ENCODE peak calls at places on chromosome 2, in seven cellular contexts. One of them, this sample, is unnamed.

GRCh38 chr2:219949053-219949452 is 321.6 kb downstream of the SLC4A3 start:
- DNase-seq in AG08395: no peak
- DNase-seq in fibroblast of mammary gland: no peak
- DNase-seq in GM18507: no peak
- DNase-seq in activated CD8-positive, alpha-beta T cell treated with anti-CD3 and anti-CD28 coated beads, Interleukin-2, amount 10 ng/mL, durations not matched to agents 7 days and 5 days: no peak
- DNase-seq in stimulated activated naive CD4-positive, alpha-beta T cell: no peak
- DNase-seq in aorta: no peak
- DNase-seq in this sample: no peak

GRCh38 chr2:85754313-85755095 is 713 bp downstream of the ATOH8 start:
- DNase-seq in AG08395: peak
- DNase-seq in fibroblast of mammary gland: no peak
- DNase-seq in GM18507: no peak
- DNase-seq in activated CD8-positive, alpha-beta T cell treated with anti-CD3 and anti-CD28 coated beads, Interleukin-2, amount 10 ng/mL, durations not matched to agents 7 days and 5 days: peak
- DNase-seq in stimulated activated naive CD4-positive, alpha-beta T cell: peak
- DNase-seq in aorta: peak
- DNase-seq in this sample: peak

GRCh38 chr2:10514743-10515142 is 66.6 kb upstream of the ODC1 start:
- DNase-seq in AG08395: no peak
- DNase-seq in fibroblast of mammary gland: peak
- DNase-seq in GM18507: no peak
- DNase-seq in activated CD8-positive, alpha-beta T cell treated with anti-CD3 and anti-CD28 coated beads, Interleukin-2, amount 10 ng/mL, durations not matched to agents 7 days and 5 days: no peak
- DNase-seq in stimulated activated naive CD4-positive, alpha-beta T cell: no peak
- DNase-seq in aorta: no peak
- DNase-seq in this sample: no peak

GRCh38 chr2:219149667-219150066 is 10.9 kb downstream of the NHEJ1 start:
- DNase-seq in AG08395: no peak
- DNase-seq in fibroblast of mammary gland: no peak
- DNase-seq in GM18507: no peak
- DNase-seq in activated CD8-positive, alpha-beta T cell treated with anti-CD3 and anti-CD28 coated beads, Interleukin-2, amount 10 ng/mL, durations not matched to agents 7 days and 5 days: no peak
- DNase-seq in stimulated activated naive CD4-positive, alpha-beta T cell: no peak
- DNase-seq in aorta: no peak
- DNase-seq in this sample: no peak

GRCh38 chr2:222613715-222614331 is 42.1 kb downstream of the FARSB start:
- DNase-seq in AG08395: peak
- DNase-seq in fibroblast of mammary gland: peak
- DNase-seq in GM18507: peak
- DNase-seq in activated CD8-positive, alpha-beta T cell treated with anti-CD3 and anti-CD28 coated beads, Interleukin-2, amount 10 ng/mL, durations not matched to agents 7 days and 5 days: peak
- DNase-seq in stimulated activated naive CD4-positive, alpha-beta T cell: no peak
- DNase-seq in aorta: no peak
- DNase-seq in this sample: no peak

GRCh38 chr2:19256239-19256638 is 102.2 kb downstream of the OSR1 start:
- DNase-seq in AG08395: peak
- DNase-seq in fibroblast of mammary gland: peak
- DNase-seq in GM18507: no peak
- DNase-seq in activated CD8-positive, alpha-beta T cell treated with anti-CD3 and anti-CD28 coated beads, Interleukin-2, amount 10 ng/mL, durations not matched to agents 7 days and 5 days: no peak
- DNase-seq in stimulated activated naive CD4-positive, alpha-beta T cell: no peak
- DNase-seq in aorta: no peak
- DNase-seq in this sample: no peak

GRCh38 chr2:57180042-57180567 is 866.5 kb upstream of the VRK2 start:
- DNase-seq in AG08395: peak
- DNase-seq in fibroblast of mammary gland: peak
- DNase-seq in GM18507: no peak
- DNase-seq in activated CD8-positive, alpha-beta T cell treated with anti-CD3 and anti-CD28 coated beads, Interleukin-2, amount 10 ng/mL, durations not matched to agents 7 days and 5 days: no peak
- DNase-seq in stimulated activated naive CD4-positive, alpha-beta T cell: no peak
- DNase-seq in aorta: no peak
- DNase-seq in this sample: no peak

GRCh38 chr2:70069049-70069448 is 18.2 kb upstream of the PCBP1 start:
- DNase-seq in AG08395: peak
- DNase-seq in fibroblast of mammary gland: peak
- DNase-seq in GM18507: no peak
- DNase-seq in activated CD8-positive, alpha-beta T cell treated with anti-CD3 and anti-CD28 coated beads, Interleukin-2, amount 10 ng/mL, durations not matched to agents 7 days and 5 days: peak
- DNase-seq in stimulated activated naive CD4-positive, alpha-beta T cell: peak
- DNase-seq in aorta: no peak
- DNase-seq in this sample: no peak

GRCh38 chr2:114079366-114080004 is 189.6 kb downstream of the ACTR3 start:
- DNase-seq in AG08395: no peak
- DNase-seq in fibroblast of mammary gland: no peak
- DNase-seq in GM18507: no peak
- DNase-seq in activated CD8-positive, alpha-beta T cell treated with anti-CD3 and anti-CD28 coated beads, Interleukin-2, amount 10 ng/mL, durations not matched to agents 7 days and 5 days: no peak
- DNase-seq in stimulated activated naive CD4-positive, alpha-beta T cell: no peak
- DNase-seq in aorta: no peak
- DNase-seq in this sample: no peak

GRCh38 chr2:39385172-39385571 is 51.9 kb downstream of the MAP4K3 start:
- DNase-seq in AG08395: no peak
- DNase-seq in fibroblast of mammary gland: no peak
- DNase-seq in GM18507: no peak
- DNase-seq in activated CD8-positive, alpha-beta T cell treated with anti-CD3 and anti-CD28 coated beads, Interleukin-2, amount 10 ng/mL, durations not matched to agents 7 days and 5 days: no peak
- DNase-seq in stimulated activated naive CD4-positive, alpha-beta T cell: no peak
- DNase-seq in aorta: no peak
- DNase-seq in this sample: no peak

GRCh38 chr2:78606895-78607294 is 418.6 kb upstream of the REG3G start:
- DNase-seq in AG08395: no peak
- DNase-seq in fibroblast of mammary gland: no peak
- DNase-seq in GM18507: no peak
- DNase-seq in activated CD8-positive, alpha-beta T cell treated with anti-CD3 and anti-CD28 coated beads, Interleukin-2, amount 10 ng/mL, durations not matched to agents 7 days and 5 days: no peak
- DNase-seq in stimulated activated naive CD4-positive, alpha-beta T cell: no peak
- DNase-seq in aorta: no peak
- DNase-seq in this sample: no peak

GRCh38 chr2:127293758-127294562 is at the start of gene ERCC3:
- DNase-seq in AG08395: peak
- DNase-seq in fibroblast of mammary gland: peak
- DNase-seq in GM18507: peak
- DNase-seq in activated CD8-positive, alpha-beta T cell treated with anti-CD3 and anti-CD28 coated beads, Interleukin-2, amount 10 ng/mL, durations not matched to agents 7 days and 5 days: peak
- DNase-seq in stimulated activated naive CD4-positive, alpha-beta T cell: peak
- DNase-seq in aorta: peak
- DNase-seq in this sample: peak

GRCh38 chr2:15058015-15058414 is 425.5 kb downstream of the LRATD1 start:
- DNase-seq in AG08395: no peak
- DNase-seq in fibroblast of mammary gland: peak
- DNase-seq in GM18507: no peak
- DNase-seq in activated CD8-positive, alpha-beta T cell treated with anti-CD3 and anti-CD28 coated beads, Interleukin-2, amount 10 ng/mL, durations not matched to agents 7 days and 5 days: peak
- DNase-seq in stimulated activated naive CD4-positive, alpha-beta T cell: no peak
- DNase-seq in aorta: no peak
- DNase-seq in this sample: no peak

GRCh38 chr2:160753331-160753654 is 259.7 kb upstream of the RBMS1 start:
- DNase-seq in AG08395: no peak
- DNase-seq in fibroblast of mammary gland: no peak
- DNase-seq in GM18507: no peak
- DNase-seq in activated CD8-positive, alpha-beta T cell treated with anti-CD3 and anti-CD28 coated beads, Interleukin-2, amount 10 ng/mL, durations not matched to agents 7 days and 5 days: no peak
- DNase-seq in stimulated activated naive CD4-positive, alpha-beta T cell: no peak
- DNase-seq in aorta: no peak
- DNase-seq in this sample: no peak

GRCh38 chr2:184765048-184765881 is 166.9 kb downstream of the ZNF804A start:
- DNase-seq in AG08395: no peak
- DNase-seq in fibroblast of mammary gland: no peak
- DNase-seq in GM18507: no peak
- DNase-seq in activated CD8-positive, alpha-beta T cell treated with anti-CD3 and anti-CD28 coated beads, Interleukin-2, amount 10 ng/mL, durations not matched to agents 7 days and 5 days: no peak
- DNase-seq in stimulated activated naive CD4-positive, alpha-beta T cell: no peak
- DNase-seq in aorta: no peak
- DNase-seq in this sample: no peak

GRCh38 chr2:203720922-203721672 is 14.7 kb downstream of the CD28 start:
- DNase-seq in AG08395: no peak
- DNase-seq in fibroblast of mammary gland: no peak
- DNase-seq in GM18507: no peak
- DNase-seq in activated CD8-positive, alpha-beta T cell treated with anti-CD3 and anti-CD28 coated beads, Interleukin-2, amount 10 ng/mL, durations not matched to agents 7 days and 5 days: no peak
- DNase-seq in stimulated activated naive CD4-positive, alpha-beta T cell: no peak
- DNase-seq in aorta: no peak
- DNase-seq in this sample: no peak

GRCh38 chr2:109098251-109098920 is 30.6 kb upstream of the SH3RF3 start:
- DNase-seq in AG08395: no peak
- DNase-seq in fibroblast of mammary gland: peak
- DNase-seq in GM18507: no peak
- DNase-seq in activated CD8-positive, alpha-beta T cell treated with anti-CD3 and anti-CD28 coated beads, Interleukin-2, amount 10 ng/mL, durations not matched to agents 7 days and 5 days: no peak
- DNase-seq in stimulated activated naive CD4-positive, alpha-beta T cell: no peak
- DNase-seq in aorta: no peak
- DNase-seq in this sample: no peak

GRCh38 chr2:227612546-227613271 is 1.9 kb downstream of the SCYGR3 start:
- DNase-seq in AG08395: no peak
- DNase-seq in fibroblast of mammary gland: no peak
- DNase-seq in GM18507: no peak
- DNase-seq in activated CD8-positive, alpha-beta T cell treated with anti-CD3 and anti-CD28 coated beads, Interleukin-2, amount 10 ng/mL, durations not matched to agents 7 days and 5 days: no peak
- DNase-seq in stimulated activated naive CD4-positive, alpha-beta T cell: no peak
- DNase-seq in aorta: no peak
- DNase-seq in this sample: no peak

GRCh38 chr2:479505-480161 is 191.7 kb upstream of the ALKAL2 start:
- DNase-seq in AG08395: no peak
- DNase-seq in fibroblast of mammary gland: no peak
- DNase-seq in GM18507: no peak
- DNase-seq in activated CD8-positive, alpha-beta T cell treated with anti-CD3 and anti-CD28 coated beads, Interleukin-2, amount 10 ng/mL, durations not matched to agents 7 days and 5 days: no peak
- DNase-seq in stimulated activated naive CD4-positive, alpha-beta T cell: no peak
- DNase-seq in aorta: no peak
- DNase-seq in this sample: no peak

GRCh38 chr2:236555486-236555885 is 14.1 kb upstream of the ACKR3 start:
- DNase-seq in AG08395: no peak
- DNase-seq in fibroblast of mammary gland: no peak
- DNase-seq in GM18507: no peak
- DNase-seq in activated CD8-positive, alpha-beta T cell treated with anti-CD3 and anti-CD28 coated beads, Interleukin-2, amount 10 ng/mL, durations not matched to agents 7 days and 5 days: no peak
- DNase-seq in stimulated activated naive CD4-positive, alpha-beta T cell: no peak
- DNase-seq in aorta: no peak
- DNase-seq in this sample: no peak

GRCh38 chr2:9145109-9145751 is 61.4 kb upstream of the ASAP2 start:
- DNase-seq in AG08395: peak
- DNase-seq in fibroblast of mammary gland: peak
- DNase-seq in GM18507: no peak
- DNase-seq in activated CD8-positive, alpha-beta T cell treated with anti-CD3 and anti-CD28 coated beads, Interleukin-2, amount 10 ng/mL, durations not matched to agents 7 days and 5 days: no peak
- DNase-seq in stimulated activated naive CD4-positive, alpha-beta T cell: no peak
- DNase-seq in aorta: no peak
- DNase-seq in this sample: peak

GRCh38 chr2:224156436-224156835 is 117.3 kb upstream of the SERPINE2 start:
- DNase-seq in AG08395: no peak
- DNase-seq in fibroblast of mammary gland: no peak
- DNase-seq in GM18507: no peak
- DNase-seq in activated CD8-positive, alpha-beta T cell treated with anti-CD3 and anti-CD28 coated beads, Interleukin-2, amount 10 ng/mL, durations not matched to agents 7 days and 5 days: no peak
- DNase-seq in stimulated activated naive CD4-positive, alpha-beta T cell: no peak
- DNase-seq in aorta: no peak
- DNase-seq in this sample: no peak

GRCh38 chr2:27844821-27845255 is 45.3 kb downstream of the RBKS start:
- DNase-seq in AG08395: no peak
- DNase-seq in fibroblast of mammary gland: peak
- DNase-seq in GM18507: no peak
- DNase-seq in activated CD8-positive, alpha-beta T cell treated with anti-CD3 and anti-CD28 coated beads, Interleukin-2, amount 10 ng/mL, durations not matched to agents 7 days and 5 days: no peak
- DNase-seq in stimulated activated naive CD4-positive, alpha-beta T cell: no peak
- DNase-seq in aorta: no peak
- DNase-seq in this sample: no peak

GRCh38 chr2:74514368-74515270 is at the start of gene TLX2:
- DNase-seq in AG08395: no peak
- DNase-seq in fibroblast of mammary gland: no peak
- DNase-seq in GM18507: no peak
- DNase-seq in activated CD8-positive, alpha-beta T cell treated with anti-CD3 and anti-CD28 coated beads, Interleukin-2, amount 10 ng/mL, durations not matched to agents 7 days and 5 days: no peak
- DNase-seq in stimulated activated naive CD4-positive, alpha-beta T cell: no peak
- DNase-seq in aorta: no peak
- DNase-seq in this sample: no peak

GRCh38 chr2:160562730-160563129 is 69.1 kb upstream of the RBMS1 start:
- DNase-seq in AG08395: no peak
- DNase-seq in fibroblast of mammary gland: no peak
- DNase-seq in GM18507: no peak
- DNase-seq in activated CD8-positive, alpha-beta T cell treated with anti-CD3 and anti-CD28 coated beads, Interleukin-2, amount 10 ng/mL, durations not matched to agents 7 days and 5 days: no peak
- DNase-seq in stimulated activated naive CD4-positive, alpha-beta T cell: no peak
- DNase-seq in aorta: no peak
- DNase-seq in this sample: no peak

GRCh38 chr2:71804251-71804650 is 343.4 kb downstream of the CYP26B1 start:
- DNase-seq in AG08395: peak
- DNase-seq in fibroblast of mammary gland: no peak
- DNase-seq in GM18507: no peak
- DNase-seq in activated CD8-positive, alpha-beta T cell treated with anti-CD3 and anti-CD28 coated beads, Interleukin-2, amount 10 ng/mL, durations not matched to agents 7 days and 5 days: no peak
- DNase-seq in stimulated activated naive CD4-positive, alpha-beta T cell: no peak
- DNase-seq in aorta: no peak
- DNase-seq in this sample: no peak

GRCh38 chr2:106143495-106144215 is 50.4 kb downstream of the UXS1 start:
- DNase-seq in AG08395: no peak
- DNase-seq in fibroblast of mammary gland: no peak
- DNase-seq in GM18507: no peak
- DNase-seq in activated CD8-positive, alpha-beta T cell treated with anti-CD3 and anti-CD28 coated beads, Interleukin-2, amount 10 ng/mL, durations not matched to agents 7 days and 5 days: no peak
- DNase-seq in stimulated activated naive CD4-positive, alpha-beta T cell: no peak
- DNase-seq in aorta: no peak
- DNase-seq in this sample: no peak

GRCh38 chr2:199751480-199751879 is 99.5 kb downstream of the FTCDNL1 start:
- DNase-seq in AG08395: no peak
- DNase-seq in fibroblast of mammary gland: no peak
- DNase-seq in GM18507: no peak
- DNase-seq in activated CD8-positive, alpha-beta T cell treated with anti-CD3 and anti-CD28 coated beads, Interleukin-2, amount 10 ng/mL, durations not matched to agents 7 days and 5 days: no peak
- DNase-seq in stimulated activated naive CD4-positive, alpha-beta T cell: no peak
- DNase-seq in aorta: no peak
- DNase-seq in this sample: no peak

GRCh38 chr2:184596819-184597411 is 1.4 kb upstream of the ZNF804A start:
- DNase-seq in AG08395: peak
- DNase-seq in fibroblast of mammary gland: peak
- DNase-seq in GM18507: no peak
- DNase-seq in activated CD8-positive, alpha-beta T cell treated with anti-CD3 and anti-CD28 coated beads, Interleukin-2, amount 10 ng/mL, durations not matched to agents 7 days and 5 days: no peak
- DNase-seq in stimulated activated naive CD4-positive, alpha-beta T cell: no peak
- DNase-seq in aorta: no peak
- DNase-seq in this sample: no peak

GRCh38 chr2:128348505-128349065 is 29.9 kb upstream of the HS6ST1 start:
- DNase-seq in AG08395: no peak
- DNase-seq in fibroblast of mammary gland: no peak
- DNase-seq in GM18507: no peak
- DNase-seq in activated CD8-positive, alpha-beta T cell treated with anti-CD3 and anti-CD28 coated beads, Interleukin-2, amount 10 ng/mL, durations not matched to agents 7 days and 5 days: peak
- DNase-seq in stimulated activated naive CD4-positive, alpha-beta T cell: no peak
- DNase-seq in aorta: peak
- DNase-seq in this sample: no peak

GRCh38 chr2:85071096-85071495 is 62.1 kb upstream of the TCF7L1 start:
- DNase-seq in AG08395: no peak
- DNase-seq in fibroblast of mammary gland: peak
- DNase-seq in GM18507: no peak
- DNase-seq in activated CD8-positive, alpha-beta T cell treated with anti-CD3 and anti-CD28 coated beads, Interleukin-2, amount 10 ng/mL, durations not matched to agents 7 days and 5 days: no peak
- DNase-seq in stimulated activated naive CD4-positive, alpha-beta T cell: no peak
- DNase-seq in aorta: no peak
- DNase-seq in this sample: no peak

GRCh38 chr2:98123286-98123685 is 36.3 kb downstream of the VWA3B start:
- DNase-seq in AG08395: no peak
- DNase-seq in fibroblast of mammary gland: no peak
- DNase-seq in GM18507: no peak
- DNase-seq in activated CD8-positive, alpha-beta T cell treated with anti-CD3 and anti-CD28 coated beads, Interleukin-2, amount 10 ng/mL, durations not matched to agents 7 days and 5 days: no peak
- DNase-seq in stimulated activated naive CD4-positive, alpha-beta T cell: no peak
- DNase-seq in aorta: no peak
- DNase-seq in this sample: no peak

GRCh38 chr2:15817748-15818147 is 122.6 kb upstream of the MYCN start:
- DNase-seq in AG08395: no peak
- DNase-seq in fibroblast of mammary gland: no peak
- DNase-seq in GM18507: no peak
- DNase-seq in activated CD8-positive, alpha-beta T cell treated with anti-CD3 and anti-CD28 coated beads, Interleukin-2, amount 10 ng/mL, durations not matched to agents 7 days and 5 days: no peak
- DNase-seq in stimulated activated naive CD4-positive, alpha-beta T cell: no peak
- DNase-seq in aorta: no peak
- DNase-seq in this sample: no peak

GRCh38 chr2:29220506-29221270 is 105.5 kb downstream of the CLIP4 start:
- DNase-seq in AG08395: no peak
- DNase-seq in fibroblast of mammary gland: no peak
- DNase-seq in GM18507: no peak
- DNase-seq in activated CD8-positive, alpha-beta T cell treated with anti-CD3 and anti-CD28 coated beads, Interleukin-2, amount 10 ng/mL, durations not matched to agents 7 days and 5 days: no peak
- DNase-seq in stimulated activated naive CD4-positive, alpha-beta T cell: no peak
- DNase-seq in aorta: no peak
- DNase-seq in this sample: no peak

GRCh38 chr2:118417417-118418125 is 329.3 kb downstream of the INSIG2 start:
- DNase-seq in AG08395: peak
- DNase-seq in fibroblast of mammary gland: peak
- DNase-seq in GM18507: no peak
- DNase-seq in activated CD8-positive, alpha-beta T cell treated with anti-CD3 and anti-CD28 coated beads, Interleukin-2, amount 10 ng/mL, durations not matched to agents 7 days and 5 days: no peak
- DNase-seq in stimulated activated naive CD4-positive, alpha-beta T cell: no peak
- DNase-seq in aorta: no peak
- DNase-seq in this sample: no peak

GRCh38 chr2:96831679-96832078 is 12.1 kb downstream of the ANKRD23 start:
- DNase-seq in AG08395: peak
- DNase-seq in fibroblast of mammary gland: no peak
- DNase-seq in GM18507: no peak
- DNase-seq in activated CD8-positive, alpha-beta T cell treated with anti-CD3 and anti-CD28 coated beads, Interleukin-2, amount 10 ng/mL, durations not matched to agents 7 days and 5 days: no peak
- DNase-seq in stimulated activated naive CD4-positive, alpha-beta T cell: no peak
- DNase-seq in aorta: no peak
- DNase-seq in this sample: no peak

GRCh38 chr2:113851640-113852039 is 38.2 kb upstream of the ACTR3 start:
- DNase-seq in AG08395: no peak
- DNase-seq in fibroblast of mammary gland: no peak
- DNase-seq in GM18507: no peak
- DNase-seq in activated CD8-positive, alpha-beta T cell treated with anti-CD3 and anti-CD28 coated beads, Interleukin-2, amount 10 ng/mL, durations not matched to agents 7 days and 5 days: no peak
- DNase-seq in stimulated activated naive CD4-positive, alpha-beta T cell: no peak
- DNase-seq in aorta: no peak
- DNase-seq in this sample: peak

GRCh38 chr2:206230060-206230890 is 44.2 kb upstream of the ZDBF2 start:
- DNase-seq in AG08395: peak
- DNase-seq in fibroblast of mammary gland: no peak
- DNase-seq in GM18507: no peak
- DNase-seq in activated CD8-positive, alpha-beta T cell treated with anti-CD3 and anti-CD28 coated beads, Interleukin-2, amount 10 ng/mL, durations not matched to agents 7 days and 5 days: no peak
- DNase-seq in stimulated activated naive CD4-positive, alpha-beta T cell: no peak
- DNase-seq in aorta: no peak
- DNase-seq in this sample: no peak